ENCODE peak calls at places on chromosomes 2 and 18, in six cellular contexts. G, F, X, D, P and W are unnamed samples.

GRCh38 chr2:207284556-207285450 is 119.1 kb upstream of the KLF7 start:
- DNase-seq in F (no peak), P (peak; percentile 62), D (no peak), G (no peak), X (no peak), W (no peak)

GRCh38 chr2:96923810-96924774 is 54.2 kb upstream of the SEMA4C start:
- DNase-seq in D (peak; percentile 42), G (no peak), F (no peak), P (no peak), X (no peak), W (no peak)

GRCh38 chr2:149686677-149687427 is 99.3 kb upstream of the MMADHC start:
- DNase-seq in X (no peak), D (no peak), P (no peak), G (no peak), F (no peak), W (no peak)

GRCh38 chr2:96895709-96896651 is 26.1 kb upstream of the SEMA4C start:
- DNase-seq in F (no peak), P (peak; percentile 83), G (peak; percentile 94), D (peak; percentile 39), X (no peak), W (no peak)

GRCh38 chr18:49161627-49162026 is 210.9 kb upstream of the SMAD7 start:
- DNase-seq in D (no peak), F (no peak), X (no peak), P (no peak), G (no peak), W (peak; percentile 90)

GRCh38 chr2:106030287-106031268 is 163.5 kb downstream of the UXS1 start:
- DNase-seq in P (no peak), D (no peak), G (no peak), X (peak; percentile 76), F (peak; percentile 70), W (no peak)

GRCh38 chr2:154720642-154721041 is 22.1 kb downstream of the KCNJ3 start:
- DNase-seq in F (no peak), D (no peak), P (no peak), X (no peak), G (no peak), W (no peak)

GRCh38 chr2:223114170-223114569 is 62.2 kb downstream of the KCNE4 start:
- DNase-seq in G (no peak), D (no peak), F (no peak), X (peak; percentile 12), P (no peak), W (no peak)

GRCh38 chr18:3151379-3152264 is 68.1 kb downstream of the MYOM1 start:
- DNase-seq in X (peak; percentile 18), G (peak; percentile 10), D (no peak), P (peak; percentile 38), F (peak; percentile 11), W (no peak)

GRCh38 chr18:68874361-68874760 is 76.5 kb downstream of the CCDC102B start:
- DNase-seq in F (no peak), X (peak; percentile 9), G (no peak), D (no peak), P (no peak), W (no peak)

GRCh38 chr2:215717627-215718412 is 282.0 kb upstream of the FN1 start:
- DNase-seq in F (no peak), X (no peak), G (no peak), D (no peak), P (no peak), W (no peak)

GRCh38 chr2:197996583-197996982 is 192.2 kb downstream of the PLCL1 start:
- DNase-seq in G (no peak), D (no peak), F (no peak), P (no peak), X (no peak), W (no peak)

GRCh38 chr2:215107229-215108056 is 31.0 kb downstream of the ABCA12 start:
- DNase-seq in X (no peak), P (no peak), D (no peak), G (no peak), F (no peak), W (no peak)

GRCh38 chr18:63365909-63366269 is 1.1 kb downstream of the KDSR start:
- DNase-seq in F (no peak), P (no peak), X (no peak), D (no peak), G (no peak), W (no peak)

GRCh38 chr2:146038014-146038413 is 1518.1 kb upstream of the ZEB2 start:
- DNase-seq in P (no peak), G (no peak), X (no peak), F (no peak), D (no peak), W (no peak)

GRCh38 chr2:124763611-124764010 is 738.5 kb downstream of the CNTNAP5 start:
- DNase-seq in D (no peak), F (no peak), G (no peak), X (no peak), P (no peak), W (no peak)

GRCh38 chr2:28994074-28994473 is 13.0 kb downstream of the TOGARAM2 start:
- DNase-seq in P (no peak), X (no peak), F (no peak), D (no peak), G (no peak), W (no peak)

GRCh38 chr2:97951155-97951670 is 44.5 kb downstream of the TMEM131 start:
- DNase-seq in F (no peak), P (no peak), G (no peak), D (no peak), X (no peak), W (no peak)

GRCh38 chr2:174350018-174350417 is 15.3 kb downstream of the SP9 start:
- DNase-seq in X (no peak), D (no peak), P (peak; percentile 37), G (no peak), F (no peak), W (no peak)

GRCh38 chr2:217798743-217799552 is 203.8 kb downstream of the TNS1 start:
- DNase-seq in P (no peak), F (no peak), X (no peak), G (no peak), D (peak; percentile 33), W (no peak)

GRCh38 chr2:88022522-88022921 is 6.2 kb upstream of the RNU2-63P start:
- DNase-seq in D (no peak), F (no peak), P (no peak), X (no peak), G (no peak), W (no peak)

GRCh38 chr2:30382995-30383394 is 64.1 kb upstream of the LCLAT1 start:
- DNase-seq in G (peak; percentile 8), D (no peak), F (no peak), P (peak; percentile 17), X (no peak), W (no peak)

GRCh38 chr2:40653829-40654228 is 201.9 kb upstream of the SLC8A1 start:
- DNase-seq in X (peak; percentile 13), P (no peak), F (no peak), G (no peak), D (no peak), W (no peak)

GRCh38 chr2:134083548-134083947 is 170.3 kb upstream of the MGAT5 start:
- DNase-seq in X (peak; percentile 6), F (no peak), G (no peak), D (no peak), P (no peak), W (no peak)

GRCh38 chr2:64540615-64541014 is 16.5 kb downstream of the AFTPH start:
- DNase-seq in D (no peak), G (no peak), F (no peak), X (no peak), P (no peak), W (no peak)

GRCh38 chr2:222393733-222394267 is 30.5 kb upstream of the SGPP2 start:
- DNase-seq in D (no peak), G (no peak), X (no peak), F (no peak), P (no peak), W (no peak)

GRCh38 chr2:120528051-120528692 is 182.2 kb downstream of the INHBB start:
- DNase-seq in P (no peak), F (no peak), X (no peak), D (no peak), G (no peak), W (no peak)

GRCh38 chr2:215238485-215239098 is 73.3 kb upstream of the ATIC start:
- DNase-seq in P (no peak), X (no peak), D (no peak), F (no peak), G (no peak), W (no peak)

GRCh38 chr2:196233033-196233807 is 61.8 kb upstream of the STK17B start:
- DNase-seq in G (no peak), D (no peak), F (peak; percentile 74), P (no peak), X (peak; percentile 80), W (no peak)

GRCh38 chr2:37558622-37559021 is 112.8 kb downstream of the CDC42EP3 start:
- DNase-seq in D (no peak), X (no peak), G (no peak), P (no peak), F (no peak), W (no peak)

GRCh38 chr2:206084870-206085741 is 868 bp downstream of the INO80D start:
- DNase-seq in D (peak; percentile 69), P (peak; percentile 40), F (no peak), X (no peak), G (no peak), W (no peak)

GRCh38 chr18:56162316-56162715 is 476.1 kb downstream of the TXNL1 start:
- DNase-seq in P (no peak), F (no peak), D (no peak), G (no peak), X (no peak), W (no peak)

GRCh38 chr2:207338220-207338607 is 172.5 kb upstream of the KLF7 start:
- DNase-seq in G (no peak), P (no peak), F (no peak), X (no peak), D (no peak), W (no peak)

GRCh38 chr2:222572761-222573174 is 83.1 kb downstream of the FARSB start:
- DNase-seq in P (no peak), F (no peak), X (peak; percentile 42), D (no peak), G (no peak), W (no peak)